ENCODE peak calls at places on chromosomes 12 and 14, in four cellular contexts. F is fibroblast of the aortic adventitia, V is ACHN, G is lung. O is an unnamed sample.

GRCh38 chr12:11695321-11695720 is 45.8 kb downstream of the ETV6 start:
- DNase-seq in F (peak), V (no peak), G (no peak), O (no peak)

GRCh38 chr14:105891221-105891602 is 364.8 kb downstream of the TMEM121 start:
- DNase-seq in F (no peak), V (no peak), G (no peak), O (no peak)

GRCh38 chr12:69527506-69528272 is 57.5 kb downstream of the FRS2 start:
- DNase-seq in F (peak), V (no peak), G (no peak), O (no peak)

GRCh38 chr12:107362960-107363359 is 269.6 kb upstream of the CRY1 start:
- DNase-seq in F (no peak), V (no peak), G (no peak), O (peak)

GRCh38 chr12:58668831-58669230 is 251.5 kb downstream of the LRIG3 start:
- DNase-seq in F (no peak), V (no peak), G (no peak), O (no peak)

GRCh38 chr14:30798961-30799360 is 75.4 kb upstream of the COCH start:
- DNase-seq in F (no peak), V (no peak), G (no peak), O (no peak)

GRCh38 chr12:22740656-22741350 is 115.8 kb downstream of the ETNK1 start:
- DNase-seq in F (no peak), V (no peak), G (no peak), O (no peak)

GRCh38 chr12:56158926-56159461 is 835 bp downstream of the MYL6 start:
- DNase-seq in F (peak), V (peak), G (peak), O (peak)

GRCh38 chr14:93219103-93219726 is 12.2 kb downstream of the UBR7 start:
- DNase-seq in F (peak), V (peak), G (no peak), O (peak)

GRCh38 chr14:39181026-39181692 is 6.1 kb downstream of the PNN start:
- DNase-seq in F (no peak), V (no peak), G (no peak), O (no peak)

GRCh38 chr12:121649819-121650353 is 19.6 kb downstream of the MORN3 start:
- DNase-seq in F (no peak), V (no peak), G (no peak), O (no peak)

GRCh38 chr12:93778306-93778705 is 101.1 kb downstream of the CRADD start:
- DNase-seq in F (peak), V (no peak), G (no peak), O (no peak)

GRCh38 chr12:89707623-89707991 is 1.0 kb downstream of the ATP2B1 start:
- DNase-seq in F (no peak), V (peak), G (no peak), O (no peak)

GRCh38 chr14:35821546-35822411 is 4.4 kb upstream of the BRMS1L start:
- DNase-seq in F (peak), V (peak), G (no peak), O (peak)